ENCODE peak calls at places on chromosomes 11 and 22, in four cellular contexts. K, A, P and I are unnamed samples.
A peak's percentile ranks its signal among the peaks of the same experiment; 100 is the strongest.

GRCh38 chr22:39179401-39179827 is 26.9 kb upstream of the CBX7 start:
- DNase-seq in K (no peak), A (no peak), P (no peak), I (no peak)

GRCh38 chr11:12044799-12045198 is 36.4 kb upstream of the DKK3 start:
- DNase-seq in K (no peak), A (no peak), P (no peak), I (no peak)

GRCh38 chr22:24728790-24729637 is 45.5 kb downstream of the PIWIL3 start:
- DNase-seq in K (no peak), A (no peak), P (no peak), I (peak; percentile 52)

GRCh38 chr11:79264284-79264683 is 176.5 kb downstream of the TENM4 start:
- DNase-seq in K (no peak), A (no peak), P (no peak), I (no peak)

GRCh38 chr11:62921201-62921572 is at the start of gene CHRM1:
- DNase-seq in K (no peak), A (peak; percentile 19), P (no peak), I (no peak)

GRCh38 chr11:72833083-72833733 is 19.0 kb downstream of the ATG16L2 start:
- DNase-seq in K (no peak), A (no peak), P (no peak), I (no peak)

GRCh38 chr22:22612516-22612915 is 31.9 kb upstream of the GGTLC2 start:
- DNase-seq in K (no peak), A (no peak), P (no peak), I (no peak)

GRCh38 chr11:1367721-1368120 is 22.0 kb upstream of the BRSK2 start:
- DNase-seq in K (no peak), A (no peak), P (no peak), I (no peak)

GRCh38 chr11:17019231-17019630 is 5.0 kb upstream of the PLEKHA7 start:
- DNase-seq in K (no peak), A (no peak), P (peak; percentile 61), I (peak; percentile 12)

GRCh38 chr11:117818036-117818858 is 6.3 kb downstream of the FXYD2 start:
- DNase-seq in K (no peak), A (peak; percentile 48), P (no peak), I (peak; percentile 43)

GRCh38 chr22:38221908-38222796 is 20.4 kb downstream of the MAFF start:
- DNase-seq in K (peak; percentile 17), A (no peak), P (no peak), I (no peak)

GRCh38 chr11:75577198-75577597 is 15.1 kb downstream of the SERPINH1 start:
- DNase-seq in K (peak; percentile 21), A (peak; percentile 68), P (no peak), I (no peak)

GRCh38 chr11:43419460-43419859 is 60.7 kb downstream of the TTC17 start:
- DNase-seq in K (peak; percentile 57), A (peak; percentile 63), P (no peak), I (peak; percentile 67)

GRCh38 chr11:79461144-79461543 is 20.3 kb upstream of the TENM4 start:
- DNase-seq in K (no peak), A (peak; percentile 45), P (no peak), I (peak; percentile 57)

GRCh38 chr11:123264431-123264780 is 69.4 kb upstream of the CLMP start:
- DNase-seq in K (peak; percentile 77), A (no peak), P (no peak), I (no peak)

GRCh38 chr11:7467652-7468051 is 17.7 kb upstream of the OLFML1 start:
- DNase-seq in K (no peak), A (no peak), P (no peak), I (no peak)

GRCh38 chr22:17159504-17159951 is 451 bp upstream of the HDHD5 start:
- DNase-seq in K (no peak), A (peak; percentile 61), P (peak; percentile 36), I (peak; percentile 38)

DNA sequence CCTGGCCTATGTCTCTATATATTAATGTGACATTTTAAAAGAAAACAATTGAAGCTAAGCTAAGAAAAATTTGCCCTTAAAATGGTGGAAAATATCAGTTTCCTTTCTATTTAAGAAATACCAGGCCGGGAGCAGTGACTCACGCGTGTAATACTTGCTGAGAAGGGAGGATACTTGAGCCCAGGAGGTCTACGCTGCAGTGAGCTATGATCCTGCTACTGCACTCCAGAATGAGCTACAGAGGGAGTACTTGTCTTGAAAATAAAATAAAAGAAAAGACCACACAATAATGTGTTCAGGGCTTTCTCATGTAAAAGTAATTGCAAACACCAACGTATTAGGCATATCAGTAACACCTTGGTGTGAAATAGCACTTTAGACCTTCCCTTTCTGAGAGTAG is 1.4 kb upstream of the PRSS23 start:
- DNase-seq in K (no peak), A (peak; percentile 33), P (no peak), I (peak; percentile 76)
- TF ChIP-seq CTCF in K (no peak), A (no peak), P (no peak), I (no peak)

GRCh38 chr11:94127632-94128031 is 1.0 kb upstream of the PANX1 start:
- DNase-seq in K (peak; percentile 14), A (no peak), P (no peak), I (no peak)
- H2AFZ ChIP-seq in K (peak overlapping the region; percentile 99), A (no peak overlapping the region), P (peak overlapping the region; percentile 93), I (no peak overlapping the region)

GRCh38 chr11:3154001-3154599 is 11.0 kb downstream of the OSBPL5 start:
- DNase-seq in K (no peak), A (no peak), P (no peak), I (peak; percentile 34)

GRCh38 chr11:3156661-3157311 is 8.3 kb downstream of the OSBPL5 start:
- DNase-seq in K (peak; percentile 80), A (no peak), P (no peak), I (no peak)

GRCh38 chr11:3155216-3155615 is 9.9 kb downstream of the OSBPL5 start:
- DNase-seq in K (no peak), A (no peak), P (no peak), I (no peak)

GRCh38 chr11:3156282-3156660 is 8.8 kb downstream of the OSBPL5 start:
- DNase-seq in K (no peak), A (no peak), P (no peak), I (no peak)

GRCh38 chr11:3155691-3156258 is 9.3 kb downstream of the OSBPL5 start:
- DNase-seq in K (no peak), A (no peak), P (no peak), I (peak; percentile 29)
- H3K4me3 ChIP-seq in K (no peak overlapping the region), A (no peak overlapping the region), P (no peak overlapping the region), I (peak overlapping the region; percentile 32)

GRCh38 chr11:58292017-58292416 is 24.0 kb upstream of the OR10W1 start:
- DNase-seq in K (no peak), A (no peak), P (no peak), I (no peak)
- TF ChIP-seq CTCF in K (no peak), A (no peak), P (no peak), I (no peak)

GRCh38 chr11:35364101-35364780 is 55.1 kb downstream of the SLC1A2 start:
- DNase-seq in K (no peak), A (peak; percentile 87), P (peak; percentile 98), I (peak; percentile 88)
- H2AFZ ChIP-seq in K (no peak overlapping the region), A (peak overlapping the region; percentile 34), P (peak overlapping the region; percentile 5), I (no peak overlapping the region)

GRCh38 chr22:46084376-46084775 is 66.0 kb upstream of the PPARA start:
- DNase-seq in K (no peak), A (no peak), P (no peak), I (no peak)
- H3K4me3 ChIP-seq in K (no peak overlapping the region), A (peak overlapping the region; percentile 94), P (no peak overlapping the region), I (peak overlapping the region; percentile 81)